ENCODE peak calls at places on chromosomes 3 and 15, in nine cellular contexts. N is NCI-H774; K is hepatocyte; A is fibroblast of pulmonary artery; S is upper lobe of right lung; I is effector CD4-positive, alpha-beta T cell; U is AG09309; Y is activated naive CD8-positive, alpha-beta T cell treated with anti-CD3 and anti-CD28 coated beads, Interleukin-2, amount 50 U/mL, for 16 hours; E is stimulated activated CD4-positive, alpha-beta T cell treated with anti-CD3 and anti-CD28 coated beads, Interleukin-1b, Interleukin-23, amount 100 ng/mL, for 4 hours. H is an unnamed sample.

GRCh38 chr15:77667351-77667750 is 34.6 kb upstream of the LINGO1 start:
- DNase-seq in E (no peak), U (no peak), I (no peak), Y (no peak), S (no peak), A (no peak), K (no peak), N (no peak), H (no peak)

GRCh38 chr15:40918799-40919392 is 10.2 kb upstream of the DLL4 start:
- DNase-seq in S (no peak), Y (no peak), A (no peak), K (no peak), E (no peak), N (no peak), U (no peak), I (no peak), H (no peak)

GRCh38 chr15:94749848-94750617 is 518.7 kb downstream of the MCTP2 start:
- DNase-seq in K (no peak), N (no peak), Y (no peak), U (no peak), S (no peak), A (no peak), I (no peak), E (no peak), H (peak)

GRCh38 chr3:16825617-16826204 is 59.0 kb upstream of the PLCL2 start:
- DNase-seq in S (no peak), U (no peak), A (no peak), Y (no peak), I (no peak), N (no peak), E (no peak), K (no peak), H (no peak)

GRCh38 chr3:183099026-183099837 is at the start of gene MCCC1:
- DNase-seq in S (peak), U (peak), E (peak), K (peak), Y (peak), A (peak), I (peak), N (no peak), H (peak)

GRCh38 chr3:149902498-149903139 is 68.1 kb downstream of the PFN2 start:
- DNase-seq in Y (no peak), S (no peak), U (no peak), A (peak), I (no peak), K (no peak), E (no peak), N (no peak), H (peak)

GRCh38 chr15:60375255-60375809 is 22.5 kb downstream of the ANXA2 start:
- DNase-seq in E (no peak), U (no peak), A (no peak), Y (no peak), S (no peak), I (no peak), K (no peak), N (no peak), H (no peak)

GRCh38 chr3:24608701-24609387 is 114.2 kb upstream of the THRB start:
- DNase-seq in E (no peak), Y (no peak), A (no peak), N (no peak), K (no peak), S (no peak), U (no peak), I (no peak), H (no peak)

GRCh38 chr3:12194669-12195161 is 36.0 kb upstream of the TIMP4 start:
- DNase-seq in A (peak), I (no peak), K (peak), U (no peak), Y (no peak), S (no peak), E (no peak), N (no peak), H (peak)

GRCh38 chr15:31557899-31558298 is 231.3 kb downstream of the KLF13 start:
- DNase-seq in I (no peak), K (no peak), S (no peak), A (no peak), E (no peak), Y (no peak), N (no peak), U (no peak), H (no peak)

GRCh38 chr3:128198313-128198712 is 45.0 kb downstream of the EEFSEC start:
- DNase-seq in Y (no peak), U (no peak), S (no peak), K (no peak), A (no peak), I (no peak), N (no peak), E (no peak), H (no peak)

GRCh38 chr15:71011503-71012155 is 103.6 kb upstream of the THSD4 start:
- DNase-seq in K (peak), S (no peak), E (no peak), A (peak), U (peak), Y (no peak), I (no peak), N (peak), H (peak)

GRCh38 chr3:17133637-17134545 is 249.1 kb downstream of the PLCL2 start:
- DNase-seq in E (no peak), S (no peak), A (no peak), K (no peak), I (no peak), N (no peak), Y (no peak), U (no peak), H (no peak)

GRCh38 chr3:54891540-54891897 is 36.3 kb downstream of the LRTM1 start:
- DNase-seq in S (peak), Y (no peak), N (peak), U (peak), K (peak), E (no peak), A (peak), I (no peak), H (no peak)

GRCh38 chr15:101561584-101561906 is 72.0 kb upstream of the PCSK6 start:
- DNase-seq in S (no peak), E (no peak), I (no peak), U (no peak), K (no peak), N (no peak), Y (no peak), A (no peak), H (no peak)

GRCh38 chr3:178669046-178669445 is 132.8 kb downstream of the KCNMB2 start:
- DNase-seq in N (no peak), E (no peak), U (no peak), S (no peak), A (no peak), I (no peak), K (no peak), Y (no peak), H (no peak)

GRCh38 chr3:196965112-196965803 is 3.4 kb downstream of the PIGZ start:
- DNase-seq in Y (no peak), K (no peak), U (no peak), I (no peak), E (no peak), N (no peak), A (no peak), S (no peak), H (no peak)

GRCh38 chr3:9828801-9829755 is 14.7 kb downstream of the RPUSD3 start:
- DNase-seq in I (no peak), Y (no peak), U (no peak), K (no peak), E (no peak), S (no peak), N (no peak), A (no peak), H (no peak)

GRCh38 chr15:31439328-31439727 is 112.7 kb downstream of the KLF13 start:
- DNase-seq in K (no peak), I (no peak), A (no peak), U (no peak), N (no peak), E (no peak), Y (no peak), S (no peak), H (peak)

GRCh38 chr3:196181127-196181546 is 30.1 kb downstream of the ZDHHC19 start:
- DNase-seq in E (no peak), U (no peak), N (peak), S (no peak), A (no peak), I (no peak), K (no peak), Y (no peak), H (no peak)

GRCh38 chr3:45397754-45398153 is 9.4 kb downstream of the LARS2 start:
- DNase-seq in Y (no peak), K (no peak), E (no peak), I (no peak), S (no peak), U (no peak), N (no peak), A (no peak), H (no peak)

GRCh38 chr3:195865752-195866151 is 42.6 kb downstream of the TNK2 start:
- DNase-seq in N (no peak), K (no peak), I (no peak), U (no peak), S (no peak), E (no peak), A (no peak), Y (no peak), H (no peak)

GRCh38 chr3:169246158-169246557 is 417.4 kb downstream of the MECOM start:
- DNase-seq in Y (no peak), S (no peak), E (no peak), A (no peak), N (no peak), K (no peak), I (no peak), U (no peak), H (no peak)

GRCh38 chr3:37272743-37273142 is 98.4 kb upstream of the LRRFIP2 start:
- DNase-seq in N (no peak), S (no peak), A (peak), I (no peak), U (no peak), Y (no peak), E (no peak), K (no peak), H (no peak)

GRCh38 chr3:151226088-151226563 is 23.1 kb upstream of the GPR171 start:
- DNase-seq in N (no peak), A (peak), S (no peak), Y (no peak), U (peak), E (no peak), I (no peak), K (peak), H (no peak)

GRCh38 chr3:170021083-170021482 is 16.7 kb upstream of the GPR160 start:
- DNase-seq in N (no peak), Y (no peak), I (no peak), E (no peak), S (no peak), K (no peak), U (no peak), A (no peak), H (peak)

GRCh38 chr15:31080618-31081017 is 20.9 kb downstream of the TRPM1 start:
- DNase-seq in S (peak), K (peak), E (peak), Y (no peak), N (no peak), U (no peak), I (no peak), A (peak), H (peak)

GRCh38 chr3:172824229-172824628 is 73.7 kb downstream of the ECT2 start:
- DNase-seq in Y (no peak), S (no peak), K (no peak), I (no peak), A (no peak), N (no peak), U (no peak), E (no peak), H (no peak)